ENCODE peak calls at places on chromosomes 5 and 9, in four cellular contexts. Z is stimulated activated CD8-positive, alpha-beta memory T cell treated with anti-CD3 and anti-CD28 coated beads, Interleukin-4, amount 100 ng/mL, for 1 hour; E is AG08396; U is brain microvascular endothelial cell. R is an unnamed sample.

GRCh38 chr9:68768619-68769018 is 63.6 kb downstream of the PIP5K1B start:
- DNase-seq in U (no peak), E (no peak), Z (no peak), R (no peak)

GRCh38 chr5:43485406-43485805 is 1.7 kb upstream of the TMEM267 start:
- DNase-seq in U (no peak), E (no peak), Z (no peak), R (no peak)

GRCh38 chr5:33691846-33692245 is 199.9 kb downstream of the ADAMTS12 start:
- DNase-seq in Z (no peak), E (no peak), U (no peak), R (no peak)

GRCh38 chr5:1167728-1168709 is 33.4 kb upstream of the SLC6A19 start:
- DNase-seq in U (peak), Z (peak), E (peak), R (peak)

GRCh38 chr9:134136997-134137302 is 1.1 kb downstream of the WDR5 start:
- DNase-seq in U (no peak), Z (no peak), E (no peak), R (no peak)

GRCh38 chr5:136082390-136083193 is 50.1 kb upstream of the SMAD5 start:
- DNase-seq in E (peak), U (peak), Z (peak), R (peak)

GRCh38 chr5:101782352-101783087 is 513.6 kb downstream of the SLCO4C1 start:
- DNase-seq in E (no peak), Z (no peak), U (no peak), R (no peak)

GRCh38 chr5:128329542-128329941 is 208.5 kb downstream of the FBN2 start:
- DNase-seq in U (no peak), E (no peak), Z (no peak), R (no peak)

GRCh38 chr5:177487975-177488374 is 9.4 kb downstream of the PDLIM7 start:
- DNase-seq in U (no peak), Z (no peak), E (no peak), R (no peak)

GRCh38 chr5:58077387-58077786 is 382.5 kb downstream of the PLK2 start:
- DNase-seq in E (no peak), Z (no peak), U (no peak), R (no peak)

GRCh38 chr5:149915392-149916260 is 29.0 kb downstream of the PDE6A start:
- DNase-seq in U (peak), Z (no peak), E (no peak), R (no peak)

GRCh38 chr9:134770972-134771971 is 109.3 kb upstream of the FCN2 start:
- DNase-seq in Z (no peak), U (no peak), E (no peak), R (no peak)

GRCh38 chr5:90359073-90359804 is 50.3 kb downstream of the CETN3 start:
- DNase-seq in Z (no peak), U (no peak), E (no peak), R (no peak)

GRCh38 chr9:19976226-19976625 is 187.4 kb upstream of the SLC24A2 start:
- DNase-seq in U (no peak), E (no peak), Z (no peak), R (no peak)

GRCh38 chr9:127392976-127393375 is 4.0 kb upstream of the SLC2A8 start:
- DNase-seq in E (no peak), Z (no peak), U (no peak), R (no peak)

GRCh38 chr9:72203205-72203803 is 54.1 kb downstream of the GDA start:
- DNase-seq in Z (no peak), E (peak), U (peak), R (peak)

GRCh38 chr9:129561594-129562281 is 59.2 kb downstream of the C9orf50 start:
- DNase-seq in Z (no peak), E (peak), U (no peak), R (no peak)

GRCh38 chr5:180593446-180594206 is 2.3 kb upstream of the SCGB3A1 start:
- DNase-seq in E (no peak), U (no peak), Z (no peak), R (no peak)

GRCh38 chr9:136545065-136545965 is 533 bp downstream of the NOTCH1 start:
- DNase-seq in E (peak), U (no peak), Z (no peak), R (no peak)

GRCh38 chr5:149757186-149757950 is 27.3 kb downstream of the PPARGC1B start:
- DNase-seq in Z (no peak), U (no peak), E (no peak), R (no peak)

GRCh38 chr5:153099328-153099727 is 391.1 kb upstream of the GRIA1 start:
- DNase-seq in Z (no peak), U (no peak), E (no peak), R (no peak)

GRCh38 chr9:113540466-113540865 is 76.9 kb downstream of the RGS3 start:
- DNase-seq in E (no peak), Z (no peak), U (no peak), R (no peak)

GRCh38 chr5:83197326-83197725 is 120.0 kb downstream of the XRCC4 start:
- DNase-seq in Z (no peak), U (no peak), E (no peak), R (no peak)

GRCh38 chr5:32785639-32786216 is 74.6 kb downstream of the NPR3 start:
- DNase-seq in U (peak), Z (no peak), E (no peak), R (peak)

GRCh38 chr5:133664422-133664821 is 52.1 kb upstream of the FSTL4 start:
- DNase-seq in U (peak), Z (no peak), E (no peak), R (peak)

GRCh38 chr5:173880306-173880985 is 7.7 kb upstream of the CPEB4 start:
- DNase-seq in E (peak), U (peak), Z (no peak), R (no peak)

GRCh38 chr5:132501961-132502931 is 11.7 kb upstream of the IRF1 start:
- DNase-seq in U (peak), Z (no peak), E (peak), R (peak)

GRCh38 chr9:133813749-133814585 is 75.8 kb upstream of the SARDH start:
- DNase-seq in E (no peak), Z (no peak), U (no peak), R (no peak)

GRCh38 chr9:120925535-120926396 is 830 bp downstream of the TRAF1 start:
- DNase-seq in E (peak), U (peak), Z (no peak), R (peak)